ENCODE peak calls at places on chromosomes 5 and 9, in four cellular contexts. A is GM12891, Q is GM12892, V is sigmoid colon. Z is an unnamed sample.

GRCh38 chr9:15401266-15401665 is 21.4 kb upstream of the SNAPC3 start:
- DNase-seq in A (no peak), V (no peak), Q (no peak), Z (no peak)

GRCh38 chr5:77518304-77518703 is 26.2 kb upstream of the WDR41 start:
- DNase-seq in A (no peak), V (no peak), Q (no peak), Z (no peak)

GRCh38 chr9:80796662-80797426 is 892.5 kb downstream of the TLE1 start:
- DNase-seq in A (no peak), Q (no peak), V (peak; percentile 67), Z (peak; percentile 37)

GRCh38 chr9:136629879-136630661 is 32.6 kb upstream of the EGFL7 start:
- DNase-seq in V (no peak), Q (no peak), A (peak; percentile 79), Z (no peak)

GRCh38 chr5:135551593-135552447 is 16.1 kb upstream of the NEUROG1 start:
- DNase-seq in Q (peak; percentile 47), V (peak; percentile 76), A (peak; percentile 45), Z (peak; percentile 49)

GRCh38 chr5:34695275-34696032 is 39.3 kb downstream of the RAI14 start:
- DNase-seq in Q (no peak), V (no peak), A (no peak), Z (no peak)

GRCh38 chr5:173012882-173013281 is 29.3 kb downstream of the ATP6V0E1 start:
- DNase-seq in A (no peak), V (no peak), Q (no peak), Z (no peak)

GRCh38 chr5:65969539-65970393 is 43.4 kb downstream of the ERBIN start:
- DNase-seq in A (no peak), V (no peak), Q (no peak), Z (no peak)

GRCh38 chr5:175547810-175548209 is 69.5 kb downstream of the SFXN1 start:
- DNase-seq in V (no peak), A (no peak), Q (no peak), Z (no peak)

GRCh38 chr9:35027871-35028270 is 38.3 kb downstream of the DNAJB5 start:
- DNase-seq in V (no peak), A (no peak), Q (no peak), Z (no peak)

GRCh38 chr5:4700082-4700481 is 440.0 kb upstream of the ADAMTS16 start:
- DNase-seq in A (no peak), V (no peak), Q (no peak), Z (peak; percentile 78)

GRCh38 chr9:70795841-70796240 is 325.6 kb downstream of the TRPM3 start:
- DNase-seq in V (no peak), A (no peak), Q (no peak), Z (no peak)

GRCh38 chr9:87040410-87041009 is 93.2 kb upstream of the GAS1 start:
- DNase-seq in V (no peak), Q (no peak), A (no peak), Z (no peak)

GRCh38 chr9:130938652-130939404 is at the start of gene FIBCD1:
- DNase-seq in V (no peak), Q (peak; percentile 68), A (peak; percentile 75), Z (no peak)

GRCh38 chr9:27340876-27341540 is 44.1 kb upstream of the EQTN start:
- DNase-seq in A (no peak), V (no peak), Q (no peak), Z (no peak)

GRCh38 chr5:153896701-153897100 is 142.0 kb downstream of the FAM114A2 start:
- DNase-seq in V (no peak), Q (peak; percentile 17), A (peak; percentile 32), Z (no peak)

GRCh38 chr9:107794259-107794658 is 304.7 kb upstream of the KLF4 start:
- DNase-seq in A (no peak), Q (no peak), V (no peak), Z (no peak)

GRCh38 chr5:38871790-38872551 is 26.2 kb downstream of the OSMR start:
- DNase-seq in A (no peak), Q (no peak), V (no peak), Z (no peak)

GRCh38 chr9:19788152-19788551 is 685 bp downstream of the SLC24A2 start:
- DNase-seq in V (no peak), A (no peak), Q (no peak), Z (no peak)

GRCh38 chr5:151923865-151924264 is 786 bp downstream of the GLRA1 start:
- DNase-seq in A (no peak), V (no peak), Q (no peak), Z (no peak)

GRCh38 chr5:153157156-153157555 is 333.3 kb upstream of the GRIA1 start:
- DNase-seq in Q (no peak), A (no peak), V (no peak), Z (no peak)

GRCh38 chr9:70409800-70410199 is 4.7 kb downstream of the KLF9 start:
- DNase-seq in V (no peak), Q (no peak), A (no peak), Z (no peak)

GRCh38 chr9:122133263-122133983 is 26.2 kb downstream of the NDUFA8 start:
- DNase-seq in A (no peak), V (peak; percentile 64), Q (no peak), Z (no peak)

GRCh38 chr9:105698348-105698747 is 4.0 kb downstream of the TMEM38B start:
- DNase-seq in Q (no peak), V (no peak), A (no peak), Z (no peak)

GRCh38 chr5:114789773-114790402 is 379.8 kb downstream of the TRIM36 start:
- DNase-seq in A (no peak), Q (no peak), V (no peak), Z (no peak)

GRCh38 chr9:132011896-132012295 is 67.8 kb downstream of the MED27 start:
- DNase-seq in A (no peak), V (no peak), Q (no peak), Z (no peak)

GRCh38 chr5:137453476-137454080 is 45.5 kb downstream of the SPOCK1 start:
- DNase-seq in Q (no peak), A (no peak), V (no peak), Z (no peak)

GRCh38 chr9:134372621-134373267 is 46.5 kb downstream of the RXRA start:
- DNase-seq in A (no peak), V (peak; percentile 87), Q (no peak), Z (no peak)

GRCh38 chr5:163569284-163569683 is 63.9 kb downstream of the MAT2B start:
- DNase-seq in V (no peak), A (no peak), Q (no peak), Z (no peak)

GRCh38 chr9:108609227-108609894 is 246.4 kb downstream of the ACTL7B start:
- DNase-seq in Q (no peak), A (no peak), V (no peak), Z (no peak)

GRCh38 chr5:398475-399295 is 44.3 kb upstream of the EXOC3 start:
- DNase-seq in V (peak; percentile 57), Q (no peak), A (no peak), Z (peak; percentile 12)

GRCh38 chr9:87238545-87238944 is 259.1 kb upstream of the DAPK1 start:
- DNase-seq in Q (no peak), A (no peak), V (no peak), Z (no peak)

DNA sequence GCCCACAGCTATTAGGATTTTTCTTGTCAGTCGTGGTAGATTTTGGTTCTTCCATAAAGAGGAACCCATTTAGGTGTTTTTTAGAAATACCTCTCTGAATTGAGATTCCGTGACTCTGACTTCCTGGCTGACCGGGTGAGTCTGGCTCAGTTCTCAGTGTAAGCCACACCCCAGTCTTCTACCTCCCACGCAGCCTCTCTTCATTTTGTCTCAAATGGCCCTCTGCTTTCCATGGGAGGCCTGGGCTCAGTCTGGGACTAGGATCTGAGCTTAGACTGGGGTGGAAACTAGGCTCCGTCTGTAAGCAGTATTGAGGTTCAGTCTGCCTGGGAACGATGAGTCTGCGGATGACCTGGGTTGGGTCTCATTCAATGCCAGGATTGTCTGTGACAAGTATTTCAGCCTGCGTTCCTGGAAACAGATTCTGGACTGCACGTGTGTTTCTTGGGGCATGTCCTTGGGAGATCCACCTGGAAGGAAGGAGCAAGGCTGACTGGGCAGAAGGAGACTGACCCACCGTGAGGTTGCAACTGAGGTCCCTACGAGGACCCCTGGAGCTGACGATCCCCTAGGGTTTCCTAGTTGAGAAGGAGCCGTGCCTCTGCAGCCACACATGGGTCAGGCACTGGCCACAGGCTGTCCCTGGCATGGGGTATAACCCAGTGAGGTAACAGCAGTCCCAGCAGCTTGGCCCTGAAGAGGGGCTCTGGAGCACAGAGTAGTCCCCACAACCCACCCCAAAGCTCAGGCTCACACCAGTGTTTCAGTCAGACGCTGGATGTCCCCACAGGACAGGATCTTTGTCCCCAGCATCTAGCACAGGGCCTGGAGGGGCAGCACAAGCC is 12.3 kb upstream of the CRB2 start:
- DNase-seq in V (no peak), Q (peak; percentile 66), A (no peak), Z (no peak)
- TF ChIP-seq POLR2AphosphoS5 in V (no peak), Q (peak; percentile 71), A (peak; percentile 68), Z (no peak)

DNA sequence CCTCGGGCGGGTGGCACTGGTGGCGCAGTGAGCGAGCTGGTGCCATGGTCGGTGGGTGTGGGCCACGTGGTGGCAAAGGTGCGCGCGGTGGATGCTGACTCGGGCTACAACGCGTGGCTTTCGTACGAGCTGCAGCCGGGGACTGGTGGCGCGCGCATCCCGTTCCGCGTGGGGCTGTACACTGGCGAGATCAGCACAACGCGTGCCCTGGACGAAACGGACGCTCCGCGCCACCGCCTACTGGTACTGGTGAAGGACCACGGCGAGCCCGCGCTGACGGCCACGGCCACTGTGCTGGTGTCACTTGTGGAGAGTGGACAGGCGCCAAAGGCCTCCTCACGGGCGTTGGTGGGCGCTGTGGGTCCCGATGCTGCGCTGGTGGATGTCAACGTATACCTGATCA is 2.0 kb downstream of the PCDHA4 start:
- DNase-seq in V (no peak), Q (no peak), A (no peak), Z (no peak)
- TF ChIP-seq POLR2AphosphoS5 in V (no peak), Q (no peak), A (no peak), Z (no peak)

DNA sequence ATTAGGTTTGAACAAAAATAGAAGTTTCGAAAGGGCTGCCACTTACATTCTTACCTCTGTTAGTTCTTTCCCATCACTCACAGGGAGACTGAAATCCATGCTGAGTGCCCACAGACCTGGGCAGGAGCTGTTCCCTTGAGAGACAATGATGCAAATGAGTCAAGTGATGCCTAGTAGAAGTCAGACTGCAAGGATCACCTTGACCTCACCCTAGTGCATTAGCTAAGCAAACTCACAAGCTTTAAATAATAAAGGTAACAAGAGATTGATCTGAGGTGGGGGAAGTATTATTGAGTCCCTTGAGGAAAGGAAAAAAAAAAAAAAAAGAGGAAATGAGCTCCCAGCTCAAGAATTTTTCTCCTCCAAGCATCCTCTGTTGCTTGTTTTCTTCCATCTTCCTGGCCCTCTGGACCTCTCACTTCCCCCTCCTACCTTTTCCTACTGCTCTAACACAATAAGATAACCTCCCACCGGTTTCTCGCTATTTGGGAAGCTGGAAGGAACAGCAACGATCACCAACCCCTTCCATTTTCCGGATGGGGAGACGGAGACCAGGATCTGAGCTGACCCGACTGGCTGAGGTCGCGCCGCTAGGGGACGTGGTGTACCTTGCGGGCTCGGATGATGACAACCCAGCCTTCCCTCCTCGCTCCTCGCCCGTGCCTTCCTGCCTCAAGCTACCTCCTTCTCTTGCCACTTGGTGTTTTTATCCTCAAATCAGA is 2.0 kb downstream of the LPAR1 start:
- DNase-seq in V (peak; percentile 88), Q (no peak), A (no peak), Z (peak; percentile 59)
- TF ChIP-seq POLR2AphosphoS5 in V (peak; percentile 30), Q (no peak), A (no peak), Z (peak; percentile 36)

GRCh38 chr5:55634866-55635265 is 77.3 kb downstream of the SLC38A9 start:
- DNase-seq in Q (no peak), A (no peak), V (no peak), Z (no peak)
- TF ChIP-seq POLR2AphosphoS5 in Q (no peak), A (no peak), V (no peak), Z (no peak)

Z was measured in breast epithelium.